ENCODE peak calls at places on chromosomes 1 and 21, in nine cellular contexts. J, E, X, W, I, H, R, F and G are unnamed samples.

GRCh38 chr1:200670215-200671118 is 760 bp upstream of the DDX59 start:
- DNase-seq in J (peak), E (peak), X (peak), W (peak), I (peak), H (peak), R (no peak), F (no peak), G (no peak)

GRCh38 chr1:79128726-79129125 is 122.2 kb upstream of the ADGRL4 start:
- DNase-seq in J (no peak), E (peak), X (no peak), W (peak), I (no peak), H (peak), R (no peak), F (no peak), G (no peak)

GRCh38 chr1:173661271-173661670 is 8.4 kb downstream of the ANKRD45 start:
- DNase-seq in J (no peak), E (no peak), X (no peak), W (no peak), I (no peak), H (no peak), R (no peak), F (no peak), G (no peak)

GRCh38 chr1:38738207-38738606 is 121.4 kb downstream of the RRAGC start:
- DNase-seq in J (no peak), E (no peak), X (no peak), W (no peak), I (no peak), H (no peak), R (no peak), F (no peak), G (no peak)

GRCh38 chr1:147492207-147492606 is 49.1 kb upstream of the BCL9 start:
- DNase-seq in J (peak), E (no peak), X (no peak), W (no peak), I (no peak), H (no peak), R (no peak), F (no peak), G (no peak)

GRCh38 chr1:41670558-41670957 is 186.1 kb upstream of the EDN2 start:
- DNase-seq in J (no peak), E (no peak), X (no peak), W (no peak), I (no peak), H (peak), R (no peak), F (no peak), G (no peak)

GRCh38 chr1:246152986-246153431 is 354.1 kb downstream of the SMYD3 start:
- DNase-seq in J (no peak), E (no peak), X (no peak), W (no peak), I (no peak), H (no peak), R (no peak), F (no peak), G (no peak)

GRCh38 chr21:25425156-25425555 is 182.1 kb downstream of the MRPL39 start:
- DNase-seq in J (no peak), E (no peak), X (no peak), W (no peak), I (no peak), H (no peak), R (no peak), F (no peak), G (no peak)

GRCh38 chr1:10078494-10078893 is 45.7 kb downstream of the UBE4B start:
- DNase-seq in J (no peak), E (no peak), X (no peak), W (no peak), I (no peak), H (no peak), R (no peak), F (no peak), G (no peak)

GRCh38 chr1:12602633-12603024 is 15.4 kb downstream of the DHRS3 start:
- DNase-seq in J (no peak), E (no peak), X (no peak), W (no peak), I (no peak), H (no peak), R (no peak), F (no peak), G (no peak)

GRCh38 chr1:24923485-24924113 is 6.5 kb downstream of the RUNX3 start:
- DNase-seq in J (no peak), E (no peak), X (no peak), W (no peak), I (no peak), H (no peak), R (no peak), F (no peak), G (no peak)

GRCh38 chr21:43884861-43885370 is 19.9 kb downstream of the AGPAT3 start:
- DNase-seq in J (no peak), E (no peak), X (no peak), W (no peak), I (no peak), H (no peak), R (no peak), F (no peak), G (peak)

GRCh38 chr1:35175067-35176001 is 17.6 kb downstream of the SFPQ start:
- DNase-seq in J (no peak), E (no peak), X (no peak), W (no peak), I (no peak), H (no peak), R (no peak), F (no peak), G (no peak)

GRCh38 chr1:198234511-198235251 is 77.9 kb downstream of the NEK7 start:
- DNase-seq in J (no peak), E (no peak), X (no peak), W (no peak), I (no peak), H (no peak), R (no peak), F (no peak), G (no peak)

GRCh38 chr1:97200627-97201026 is 479.0 kb downstream of the PTBP2 start:
- DNase-seq in J (no peak), E (no peak), X (no peak), W (no peak), I (no peak), H (no peak), R (no peak), F (no peak), G (no peak)

GRCh38 chr1:236316437-236316836 is 34.7 kb upstream of the ERO1B start:
- DNase-seq in J (no peak), E (no peak), X (no peak), W (no peak), I (no peak), H (no peak), R (no peak), F (no peak), G (no peak)

GRCh38 chr1:15261155-15262002 is 14.4 kb downstream of the FHAD1 start:
- DNase-seq in J (no peak), E (no peak), X (peak), W (no peak), I (no peak), H (peak), R (peak), F (no peak), G (no peak)

GRCh38 chr1:218718216-218718615 is 373.1 kb downstream of the TGFB2 start:
- DNase-seq in J (no peak), E (no peak), X (no peak), W (no peak), I (no peak), H (no peak), R (no peak), F (no peak), G (no peak)

GRCh38 chr1:238343869-238344268 is 453.1 kb upstream of the ZP4 start:
- DNase-seq in J (no peak), E (no peak), X (no peak), W (no peak), I (no peak), H (no peak), R (no peak), F (no peak), G (no peak)